ENCODE peak calls at places on chromosomes 7 and 10, in eight cellular contexts. One of them, this sample, is unnamed.

GRCh38 chr7:100822236-100823139 is 4.8 kb downstream of the EPHB4 start:
- DNase-seq in CD4-positive, alpha-beta T cell: no peak
- DNase-seq in GM12865: no peak
- DNase-seq in GM20000: peak
- DNase-seq in cardiac fibroblast: no peak
- DNase-seq in HCT116: no peak
- DNase-seq in testis: peak
- DNase-seq in uterus: no peak
- DNase-seq in this sample: peak

GRCh38 chr10:15325243-15326002 is 45.7 kb downstream of the FAM171A1 start:
- DNase-seq in GM20000: no peak
- DNase-seq in cardiac fibroblast: peak
- DNase-seq in uterus: peak
- DNase-seq in HCT116: peak
- DNase-seq in CD4-positive, alpha-beta T cell: no peak
- DNase-seq in GM12865: no peak
- DNase-seq in testis: no peak
- DNase-seq in this sample: no peak

GRCh38 chr10:118106426-118106825 is 59.7 kb upstream of the RAB11FIP2 start:
- DNase-seq in uterus: no peak
- DNase-seq in cardiac fibroblast: peak
- DNase-seq in testis: peak
- DNase-seq in GM12865: peak
- DNase-seq in GM20000: peak
- DNase-seq in HCT116: peak
- DNase-seq in CD4-positive, alpha-beta T cell: no peak
- DNase-seq in this sample: peak

GRCh38 chr7:133491846-133492652 is 239.2 kb downstream of the EXOC4 start:
- DNase-seq in uterus: no peak
- DNase-seq in CD4-positive, alpha-beta T cell: no peak
- DNase-seq in GM12865: no peak
- DNase-seq in GM20000: no peak
- DNase-seq in HCT116: no peak
- DNase-seq in testis: no peak
- DNase-seq in cardiac fibroblast: no peak
- DNase-seq in this sample: no peak

GRCh38 chr7:25953859-25954258 is 198.1 kb upstream of the NFE2L3 start:
- DNase-seq in GM20000: no peak
- DNase-seq in testis: no peak
- DNase-seq in HCT116: no peak
- DNase-seq in cardiac fibroblast: no peak
- DNase-seq in CD4-positive, alpha-beta T cell: no peak
- DNase-seq in uterus: no peak
- DNase-seq in GM12865: peak
- DNase-seq in this sample: no peak

GRCh38 chr7:20236043-20236442 is 18.9 kb upstream of the MACC1 start:
- DNase-seq in CD4-positive, alpha-beta T cell: no peak
- DNase-seq in GM20000: no peak
- DNase-seq in GM12865: no peak
- DNase-seq in testis: no peak
- DNase-seq in HCT116: no peak
- DNase-seq in cardiac fibroblast: no peak
- DNase-seq in uterus: no peak
- DNase-seq in this sample: no peak

GRCh38 chr10:78931333-78932083 is 137.3 kb upstream of the ZMIZ1 start:
- DNase-seq in GM20000: no peak
- DNase-seq in uterus: peak
- DNase-seq in CD4-positive, alpha-beta T cell: no peak
- DNase-seq in cardiac fibroblast: peak
- DNase-seq in testis: peak
- DNase-seq in HCT116: no peak
- DNase-seq in GM12865: no peak
- DNase-seq in this sample: no peak

GRCh38 chr7:143434660-143435059 is 8.6 kb upstream of the TAS2R60 start:
- DNase-seq in CD4-positive, alpha-beta T cell: no peak
- DNase-seq in GM12865: no peak
- DNase-seq in GM20000: no peak
- DNase-seq in HCT116: no peak
- DNase-seq in cardiac fibroblast: peak
- DNase-seq in testis: no peak
- DNase-seq in uterus: peak
- DNase-seq in this sample: no peak

GRCh38 chr10:114607358-114607998 is 50.6 kb downstream of the ABLIM1 start:
- DNase-seq in cardiac fibroblast: peak
- DNase-seq in GM12865: no peak
- DNase-seq in uterus: no peak
- DNase-seq in CD4-positive, alpha-beta T cell: no peak
- DNase-seq in HCT116: no peak
- DNase-seq in GM20000: no peak
- DNase-seq in testis: no peak
- DNase-seq in this sample: no peak

GRCh38 chr10:45006631-45007030 is 5.9 kb downstream of the ZNF22 start:
- DNase-seq in GM20000: no peak
- DNase-seq in testis: no peak
- DNase-seq in uterus: no peak
- DNase-seq in GM12865: no peak
- DNase-seq in cardiac fibroblast: no peak
- DNase-seq in HCT116: no peak
- DNase-seq in CD4-positive, alpha-beta T cell: no peak
- DNase-seq in this sample: no peak

GRCh38 chr7:114903131-114903530 is 18.8 kb upstream of the MDFIC start:
- DNase-seq in HCT116: no peak
- DNase-seq in GM12865: no peak
- DNase-seq in CD4-positive, alpha-beta T cell: no peak
- DNase-seq in uterus: no peak
- DNase-seq in testis: no peak
- DNase-seq in GM20000: no peak
- DNase-seq in cardiac fibroblast: no peak
- DNase-seq in this sample: no peak

GRCh38 chr7:28347964-28348363 is 64.4 kb upstream of the CREB5 start:
- DNase-seq in cardiac fibroblast: peak
- DNase-seq in testis: no peak
- DNase-seq in HCT116: no peak
- DNase-seq in GM20000: no peak
- DNase-seq in GM12865: no peak
- DNase-seq in uterus: no peak
- DNase-seq in CD4-positive, alpha-beta T cell: no peak
- DNase-seq in this sample: no peak

GRCh38 chr10:18164093-18164492 is 23.9 kb downstream of the CACNB2 start:
- DNase-seq in GM20000: no peak
- DNase-seq in uterus: no peak
- DNase-seq in HCT116: no peak
- DNase-seq in GM12865: no peak
- DNase-seq in cardiac fibroblast: peak
- DNase-seq in CD4-positive, alpha-beta T cell: no peak
- DNase-seq in testis: no peak
- DNase-seq in this sample: no peak

GRCh38 chr10:123149568-123150228 is 1.8 kb downstream of the HMX2 start:
- DNase-seq in testis: peak
- DNase-seq in uterus: no peak
- DNase-seq in cardiac fibroblast: peak
- DNase-seq in CD4-positive, alpha-beta T cell: no peak
- DNase-seq in GM20000: peak
- DNase-seq in HCT116: no peak
- DNase-seq in GM12865: no peak
- DNase-seq in this sample: peak

DNA sequence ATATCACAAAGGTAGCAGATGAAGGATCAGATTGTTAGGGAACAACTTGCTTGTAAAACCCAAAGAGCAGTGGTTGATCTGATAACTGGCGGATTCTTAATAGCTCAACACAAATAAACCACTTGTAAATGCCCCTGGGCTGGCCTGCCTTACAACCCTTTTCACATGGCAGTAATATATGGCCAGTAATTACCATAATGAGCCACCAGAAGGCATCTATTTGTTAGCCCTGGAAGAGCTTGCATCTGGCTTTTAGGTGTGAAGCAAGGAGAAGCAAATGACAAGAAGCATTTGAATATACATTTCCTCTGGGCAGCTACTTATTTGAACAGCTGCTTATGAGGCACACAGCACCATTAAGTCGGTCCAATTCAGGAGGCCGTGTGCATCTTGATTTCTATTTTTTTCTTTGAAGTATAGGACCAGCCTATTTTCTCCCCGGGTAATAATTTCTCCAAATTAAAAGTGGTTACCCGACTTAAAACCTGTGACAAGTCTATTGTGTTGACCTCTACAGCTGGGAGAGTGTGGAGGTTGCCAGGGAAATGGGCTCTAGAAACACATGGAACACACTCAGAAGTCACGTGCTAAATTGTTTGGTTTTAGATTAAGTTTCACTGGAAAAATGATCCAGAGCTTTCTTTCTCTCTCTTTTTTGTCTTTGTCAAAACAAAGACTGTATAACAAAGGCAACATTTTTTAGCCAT is 113.4 kb downstream of the SEM1 start:
- DNase-seq in testis: no peak
- DNase-seq in GM20000: no peak
- DNase-seq in GM12865: peak
- DNase-seq in CD4-positive, alpha-beta T cell: no peak
- DNase-seq in cardiac fibroblast: peak
- DNase-seq in uterus: no peak
- DNase-seq in HCT116: no peak
- DNase-seq in this sample: no peak
- TF ChIP-seq CTCF in testis: peak
- TF ChIP-seq CTCF in GM20000: no peak
- TF ChIP-seq CTCF in GM12865: peak
- TF ChIP-seq CTCF in CD4-positive, alpha-beta T cell: no peak
- TF ChIP-seq CTCF in cardiac fibroblast: no peak
- TF ChIP-seq CTCF in uterus: no peak
- TF ChIP-seq CTCF in HCT116: peak
- TF ChIP-seq CTCF in this sample: peak

GRCh38 chr10:27240891-27241639 is 468 bp upstream of the ACBD5 start:
- DNase-seq in GM20000: peak
- DNase-seq in testis: no peak
- DNase-seq in cardiac fibroblast: peak
- DNase-seq in uterus: peak
- DNase-seq in CD4-positive, alpha-beta T cell: no peak
- DNase-seq in HCT116: no peak
- DNase-seq in GM12865: peak
- DNase-seq in this sample: peak

GRCh38 chr10:27242951-27243551 is 2.5 kb upstream of the ACBD5 start:
- DNase-seq in HCT116: peak
- DNase-seq in CD4-positive, alpha-beta T cell: peak
- DNase-seq in uterus: peak
- DNase-seq in GM20000: peak
- DNase-seq in cardiac fibroblast: peak
- DNase-seq in testis: peak
- DNase-seq in GM12865: peak
- DNase-seq in this sample: peak

GRCh38 chr10:27242473-27242950 is 1.9 kb upstream of the ACBD5 start:
- DNase-seq in GM20000: no peak
- DNase-seq in GM12865: no peak
- DNase-seq in HCT116: no peak
- DNase-seq in cardiac fibroblast: no peak
- DNase-seq in testis: no peak
- DNase-seq in uterus: no peak
- DNase-seq in CD4-positive, alpha-beta T cell: no peak
- DNase-seq in this sample: no peak

GRCh38 chr10:27240212-27240890 is at the start of gene ACBD5:
- DNase-seq in GM12865: peak
- DNase-seq in testis: peak
- DNase-seq in uterus: peak
- DNase-seq in cardiac fibroblast: peak
- DNase-seq in HCT116: no peak
- DNase-seq in GM20000: peak
- DNase-seq in CD4-positive, alpha-beta T cell: peak
- DNase-seq in this sample: peak

GRCh38 chr10:27241640-27242472 is 1.3 kb upstream of the ACBD5 start:
- DNase-seq in cardiac fibroblast: peak
- DNase-seq in HCT116: peak
- DNase-seq in CD4-positive, alpha-beta T cell: peak
- DNase-seq in GM12865: peak
- DNase-seq in GM20000: peak
- DNase-seq in uterus: peak
- DNase-seq in testis: peak
- DNase-seq in this sample: peak
- TF ChIP-seq CTCF in cardiac fibroblast: peak
- TF ChIP-seq CTCF in HCT116: peak
- TF ChIP-seq CTCF in CD4-positive, alpha-beta T cell: peak
- TF ChIP-seq CTCF in GM12865: peak
- TF ChIP-seq CTCF in GM20000: peak
- TF ChIP-seq CTCF in uterus: peak
- TF ChIP-seq CTCF in testis: no peak
- TF ChIP-seq CTCF in this sample: peak

GRCh38 chr10:97066877-97067555 is 118.7 kb downstream of the SLIT1 start:
- DNase-seq in cardiac fibroblast: no peak
- DNase-seq in testis: no peak
- DNase-seq in CD4-positive, alpha-beta T cell: no peak
- DNase-seq in GM12865: no peak
- DNase-seq in GM20000: no peak
- DNase-seq in uterus: no peak
- DNase-seq in HCT116: no peak
- DNase-seq in this sample: no peak

GRCh38 chr10:97069576-97070362 is 116.0 kb downstream of the SLIT1 start:
- DNase-seq in GM12865: peak
- DNase-seq in testis: no peak
- DNase-seq in uterus: no peak
- DNase-seq in cardiac fibroblast: peak
- DNase-seq in CD4-positive, alpha-beta T cell: no peak
- DNase-seq in HCT116: peak
- DNase-seq in GM20000: no peak
- DNase-seq in this sample: no peak

GRCh38 chr10:97069026-97069425 is 116.7 kb downstream of the SLIT1 start:
- DNase-seq in uterus: no peak
- DNase-seq in cardiac fibroblast: no peak
- DNase-seq in GM12865: no peak
- DNase-seq in GM20000: no peak
- DNase-seq in CD4-positive, alpha-beta T cell: no peak
- DNase-seq in testis: no peak
- DNase-seq in HCT116: no peak
- DNase-seq in this sample: no peak

GRCh38 chr10:97065686-97066679 is 119.8 kb downstream of the SLIT1 start:
- DNase-seq in CD4-positive, alpha-beta T cell: no peak
- DNase-seq in GM20000: no peak
- DNase-seq in testis: no peak
- DNase-seq in GM12865: no peak
- DNase-seq in uterus: no peak
- DNase-seq in HCT116: no peak
- DNase-seq in cardiac fibroblast: no peak
- DNase-seq in this sample: no peak

GRCh38 chr10:97067716-97068391 is 117.9 kb downstream of the SLIT1 start:
- DNase-seq in cardiac fibroblast: no peak
- DNase-seq in uterus: no peak
- DNase-seq in GM20000: no peak
- DNase-seq in testis: no peak
- DNase-seq in CD4-positive, alpha-beta T cell: no peak
- DNase-seq in GM12865: no peak
- DNase-seq in HCT116: no peak
- DNase-seq in this sample: no peak
- TF ChIP-seq CTCF in cardiac fibroblast: no peak
- TF ChIP-seq CTCF in uterus: no peak
- TF ChIP-seq CTCF in GM20000: no peak
- TF ChIP-seq CTCF in testis: no peak
- TF ChIP-seq CTCF in CD4-positive, alpha-beta T cell: no peak
- TF ChIP-seq CTCF in GM12865: no peak
- TF ChIP-seq CTCF in HCT116: peak
- TF ChIP-seq CTCF in this sample: peak

DNA sequence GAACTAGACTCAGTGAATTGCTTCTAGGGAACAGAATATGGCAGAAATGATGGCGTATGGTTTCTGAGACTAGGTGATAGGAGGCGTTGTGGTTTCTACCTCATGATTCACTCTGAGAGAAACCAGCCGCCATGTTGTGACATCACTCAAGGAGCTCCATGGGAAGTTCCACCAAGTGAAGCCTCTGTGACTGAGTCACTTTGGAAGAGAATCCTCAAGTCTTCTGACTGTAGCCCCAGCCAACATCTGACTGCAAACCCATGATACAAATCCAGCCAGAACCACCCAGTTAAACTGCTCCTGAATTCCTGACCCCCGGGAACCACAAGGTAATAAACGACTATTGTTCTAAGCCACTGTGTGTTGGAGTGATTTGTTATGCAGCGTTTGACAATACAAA is 91.0 kb upstream of the CARD11 start:
- DNase-seq in GM20000: no peak
- DNase-seq in uterus: no peak
- DNase-seq in CD4-positive, alpha-beta T cell: no peak
- DNase-seq in GM12865: no peak
- DNase-seq in HCT116: no peak
- DNase-seq in cardiac fibroblast: no peak
- DNase-seq in testis: no peak
- DNase-seq in this sample: no peak
- TF ChIP-seq CTCF in GM20000: no peak
- TF ChIP-seq CTCF in uterus: no peak
- TF ChIP-seq CTCF in CD4-positive, alpha-beta T cell: no peak
- TF ChIP-seq CTCF in GM12865: no peak
- TF ChIP-seq CTCF in HCT116: no peak
- TF ChIP-seq CTCF in cardiac fibroblast: no peak
- TF ChIP-seq CTCF in testis: no peak
- TF ChIP-seq CTCF in this sample: no peak